ENCODE peak calls at places on chromosomes 11 and 22, in four cellular contexts. M is NCI-H446 treated with DMSO at 0.1 percent for 48 hours, W is GM12865, V is NCI-H2081. S is an unnamed sample.

GRCh38 chr11:9728058-9728457 is 64.2 kb downstream of the SWAP70 start:
- DNase-seq in W (no peak), V (no peak), M (no peak), S (no peak)

GRCh38 chr11:126355926-126356897 is 726 bp downstream of the ST3GAL4 start:
- DNase-seq in M (no peak), V (no peak), W (peak; percentile 24), S (no peak)

GRCh38 chr11:133040289-133040893 is 491.9 kb downstream of the OPCML start:
- DNase-seq in V (no peak), M (no peak), W (no peak), S (no peak)

GRCh38 chr22:24006207-24006913 is 1.1 kb upstream of the GSTT4 start:
- DNase-seq in M (no peak), W (no peak), V (no peak), S (no peak)

GRCh38 chr11:64074239-64074638 is 38.5 kb downstream of the FLRT1 start:
- DNase-seq in V (no peak), M (no peak), W (peak; percentile 11), S (no peak)

GRCh38 chr22:20000246-20001081 is 16.2 kb downstream of the ARVCF start:
- DNase-seq in W (no peak), M (no peak), V (no peak), S (no peak)

GRCh38 chr11:4979021-4979420 is 15.6 kb upstream of the OR51L1 start:
- DNase-seq in W (no peak), V (peak; percentile 31), M (no peak), S (no peak)

GRCh38 chr22:28105396-28105795 is 186.3 kb upstream of the PITPNB start:
- DNase-seq in M (no peak), W (no peak), V (no peak), S (no peak)

GRCh38 chr11:1382429-1382828 is 7.3 kb upstream of the BRSK2 start:
- DNase-seq in W (no peak), M (no peak), V (no peak), S (no peak)

GRCh38 chr11:58067685-58068084 is 36.9 kb downstream of the OR6Q1 start:
- DNase-seq in W (no peak), M (no peak), V (no peak), S (no peak)

GRCh38 chr22:48756146-48757111 is 1071.2 kb downstream of the BRD1 start:
- DNase-seq in V (no peak), M (no peak), W (no peak), S (no peak)

GRCh38 chr22:19843107-19843856 is 11.4 kb downstream of the GNB1L start:
- DNase-seq in M (no peak), W (no peak), V (peak; percentile 45), S (no peak)

GRCh38 chr11:13761250-13761649 is 92.8 kb downstream of the FAR1 start:
- DNase-seq in W (no peak), M (no peak), V (no peak), S (no peak)

GRCh38 chr11:76156971-76157427 is 49.3 kb downstream of the WNT11 start:
- DNase-seq in V (no peak), M (no peak), W (no peak), S (no peak)

GRCh38 chr11:102763440-102763839 is 17.0 kb downstream of the MMP10 start:
- DNase-seq in W (no peak), M (no peak), V (no peak), S (peak; percentile 87)

GRCh38 chr11:113730887-113731726 is 25.0 kb upstream of the TMPRSS5 start:
- DNase-seq in M (no peak), V (peak; percentile 47), W (peak; percentile 21), S (peak; percentile 29)

GRCh38 chr11:19777342-19778102 is 64.9 kb downstream of the NAV2 start:
- DNase-seq in M (no peak), W (peak; percentile 83), V (no peak), S (no peak)

GRCh38 chr22:50706481-50707125 is 31.4 kb upstream of the ACR start:
- DNase-seq in W (no peak), V (no peak), M (no peak), S (no peak)

GRCh38 chr11:2521681-2522630 is 77.1 kb downstream of the KCNQ1 start:
- DNase-seq in M (no peak), W (no peak), V (no peak), S (no peak)

GRCh38 chr11:70715166-70715565 is 316.8 kb downstream of the CTTN start:
- DNase-seq in M (no peak), W (no peak), V (no peak), S (no peak)

GRCh38 chr11:75261474-75261847 is 20.9 kb downstream of the TPBGL start:
- DNase-seq in M (no peak), V (no peak), W (no peak), S (no peak)

GRCh38 chr11:16408619-16409018 is 52.3 kb upstream of the SOX6 start:
- DNase-seq in M (no peak), V (no peak), W (no peak), S (no peak)

GRCh38 chr22:37983860-37984791 is at the start of gene SOX10:
- DNase-seq in W (no peak), M (no peak), V (no peak), S (no peak)

S was measured in RCC 7860.